ENCODE peak calls at places on chromosome 9, in nine cellular contexts. J, F, I, U, B, X, C, A and E are unnamed samples.
A peak's percentile ranks its signal among the peaks of the same experiment; 100 is the strongest.

GRCh38 chr9:133845659-133845947 is 107.5 kb upstream of the SARDH start:
- DNase-seq in J (no peak), X (no peak), A (no peak), F (no peak), U (no peak), C (no peak), I (no peak), B (no peak), E (no peak)

GRCh38 chr9:137705443-137705863 is 86.6 kb downstream of the EHMT1 start:
- DNase-seq in B (no peak), X (no peak), I (no peak), A (no peak), F (no peak), J (no peak), C (peak; percentile 46), U (no peak), E (no peak)

GRCh38 chr9:116027096-116027495 is 126.5 kb upstream of the PAPPA start:
- DNase-seq in I (no peak), F (peak; percentile 6), A (no peak), X (no peak), B (no peak), U (no peak), C (peak; percentile 66), J (no peak), E (no peak)

GRCh38 chr9:114895605-114896004 is 34.8 kb downstream of the TNFSF8 start:
- DNase-seq in C (no peak), I (no peak), B (no peak), F (no peak), A (no peak), J (no peak), X (no peak), U (no peak), E (no peak)

GRCh38 chr9:121798941-121799340 is 147.5 kb downstream of the DAB2IP start:
- DNase-seq in J (no peak), A (no peak), F (no peak), I (no peak), X (no peak), U (no peak), C (no peak), B (no peak), E (no peak)

GRCh38 chr9:136578915-136579637 is 33.2 kb upstream of the NOTCH1 start:
- DNase-seq in A (peak; percentile 71), I (peak; percentile 50), B (no peak), X (no peak), F (peak; percentile 36), J (no peak), C (no peak), U (no peak), E (no peak)

GRCh38 chr9:84300271-84300670 is 40.3 kb downstream of the SLC28A3 start:
- DNase-seq in A (no peak), B (no peak), F (peak; percentile 83), X (no peak), J (no peak), U (no peak), I (no peak), C (peak; percentile 48), E (no peak)

GRCh38 chr9:114284316-114285060 is 38.4 kb upstream of the ORM1 start:
- DNase-seq in X (no peak), J (no peak), A (no peak), I (no peak), B (no peak), U (no peak), F (no peak), C (no peak), E (no peak)

GRCh38 chr9:129172816-129173215 is 5.2 kb downstream of the IER5L start:
- DNase-seq in I (no peak), F (no peak), X (no peak), C (no peak), U (no peak), J (no peak), A (no peak), B (peak; percentile 25), E (peak; percentile 15)

GRCh38 chr9:86368871-86369521 is 14.8 kb upstream of the TUT7 start:
- DNase-seq in A (no peak), C (peak; percentile 81), X (no peak), B (no peak), I (peak; percentile 12), F (peak; percentile 97), J (no peak), U (no peak), E (no peak)

GRCh38 chr9:134158753-134159392 is 5.5 kb downstream of the RNU6ATAC start:
- DNase-seq in C (no peak), B (no peak), J (no peak), I (no peak), F (no peak), A (no peak), U (no peak), X (no peak), E (no peak)

GRCh38 chr9:134544388-134545212 is 97.0 kb upstream of the COL5A1 start:
- DNase-seq in X (no peak), A (no peak), I (peak; percentile 62), J (no peak), F (no peak), B (no peak), U (no peak), C (peak; percentile 63), E (no peak)

GRCh38 chr9:92983984-92984589 is 36.8 kb downstream of the FGD3 start:
- DNase-seq in C (no peak), F (peak; percentile 31), B (no peak), J (no peak), X (peak; percentile 8), A (no peak), U (no peak), I (no peak), E (no peak)

GRCh38 chr9:109934499-109935214 is 154.7 kb downstream of the PALM2AKAP2 start:
- DNase-seq in F (no peak), J (no peak), C (peak; percentile 22), X (no peak), I (no peak), B (no peak), A (no peak), U (no peak), E (no peak)

GRCh38 chr9:126301196-126301595 is 25.4 kb upstream of the MVB12B start:
- DNase-seq in B (no peak), C (no peak), I (no peak), A (no peak), U (no peak), X (no peak), F (no peak), J (no peak), E (no peak)

GRCh38 chr9:132896906-132897305 is 18.2 kb downstream of the SPACA9 start:
- DNase-seq in F (no peak), X (no peak), A (no peak), C (no peak), U (peak; percentile 20), J (no peak), I (no peak), B (peak; percentile 50), E (peak; percentile 83)

GRCh38 chr9:36550135-36550534 is 22.6 kb upstream of the MELK start:
- DNase-seq in B (no peak), J (no peak), A (no peak), C (no peak), X (no peak), I (no peak), U (no peak), F (no peak), E (no peak)

GRCh38 chr9:5438301-5439162 is 807 bp upstream of the PLGRKT start:
- DNase-seq in A (no peak), J (no peak), C (peak; percentile 87), F (peak; percentile 63), U (no peak), B (no peak), X (no peak), I (no peak), E (no peak)

GRCh38 chr9:122742003-122742402 is at the start of gene OR1L6:
- DNase-seq in U (no peak), F (no peak), X (no peak), J (no peak), C (no peak), A (no peak), B (no peak), I (no peak), E (no peak)

GRCh38 chr9:4315582-4316215 is 15.8 kb upstream of the GLIS3 start:
- DNase-seq in C (peak; percentile 81), A (no peak), B (peak; percentile 55), I (peak; percentile 55), U (peak; percentile 69), J (peak; percentile 82), X (peak; percentile 69), F (peak; percentile 50), E (peak; percentile 46)

GRCh38 chr9:14258840-14259239 is 55.1 kb downstream of the NFIB start:
- DNase-seq in B (no peak), X (no peak), I (no peak), C (no peak), F (peak; percentile 80), J (no peak), A (no peak), U (no peak), E (no peak)